ENCODE peak calls at places on chromosome 15, in ten cellular contexts. One of them, this sample, is unnamed.

GRCh38 chr15:89299896-89300295 is 34.7 kb downstream of the POLG start:
- DNase-seq in brain microvascular endothelial cell: peak; percentile 17
- DNase-seq in heart left ventricle: no peak
- DNase-seq in pancreas: no peak
- DNase-seq in A549: no peak
- DNase-seq in BJ: no peak
- DNase-seq in fibroblast of villous mesenchyme: peak; percentile 43
- DNase-seq in fibroblast of lung: peak; percentile 42
- DNase-seq in AG04450: peak; percentile 13
- DNase-seq in epithelial cell of esophagus: peak; percentile 49
- DNase-seq in this sample: peak; percentile 23

GRCh38 chr15:36831125-36831914 is 251.9 kb downstream of the CDIN1 start:
- DNase-seq in fibroblast of lung: peak; percentile 83
- DNase-seq in epithelial cell of esophagus: peak; percentile 72
- DNase-seq in pancreas: no peak
- DNase-seq in AG04450: peak; percentile 48
- DNase-seq in BJ: peak; percentile 62
- DNase-seq in brain microvascular endothelial cell: peak; percentile 88
- DNase-seq in fibroblast of villous mesenchyme: no peak
- DNase-seq in A549: no peak
- DNase-seq in heart left ventricle: no peak
- DNase-seq in this sample: peak; percentile 67

GRCh38 chr15:85770014-85770721 is 24.6 kb downstream of the KLHL25 start:
- DNase-seq in brain microvascular endothelial cell: peak; percentile 39
- DNase-seq in pancreas: no peak
- DNase-seq in fibroblast of lung: peak; percentile 45
- DNase-seq in A549: no peak
- DNase-seq in epithelial cell of esophagus: peak; percentile 55
- DNase-seq in heart left ventricle: no peak
- DNase-seq in BJ: no peak
- DNase-seq in AG04450: no peak
- DNase-seq in fibroblast of villous mesenchyme: no peak
- DNase-seq in this sample: no peak

GRCh38 chr15:70795311-70795665 is 31.9 kb upstream of the UACA start:
- DNase-seq in pancreas: no peak
- DNase-seq in BJ: peak; percentile 92
- DNase-seq in heart left ventricle: no peak
- DNase-seq in fibroblast of lung: peak; percentile 98
- DNase-seq in brain microvascular endothelial cell: peak; percentile 85
- DNase-seq in epithelial cell of esophagus: peak; percentile 81
- DNase-seq in fibroblast of villous mesenchyme: peak; percentile 96
- DNase-seq in AG04450: peak; percentile 87
- DNase-seq in A549: peak; percentile 96
- DNase-seq in this sample: peak; percentile 79

GRCh38 chr15:101105059-101105851 is 146.6 kb downstream of the CHSY1 start:
- DNase-seq in A549: no peak
- DNase-seq in fibroblast of lung: peak; percentile 49
- DNase-seq in brain microvascular endothelial cell: no peak
- DNase-seq in AG04450: no peak
- DNase-seq in heart left ventricle: no peak
- DNase-seq in BJ: no peak
- DNase-seq in pancreas: no peak
- DNase-seq in epithelial cell of esophagus: no peak
- DNase-seq in fibroblast of villous mesenchyme: peak; percentile 44
- DNase-seq in this sample: no peak

GRCh38 chr15:78306176-78306774 is 6.9 kb upstream of the SKIC8 start:
- DNase-seq in A549: no peak
- DNase-seq in brain microvascular endothelial cell: peak; percentile 75
- DNase-seq in fibroblast of lung: peak; percentile 81
- DNase-seq in BJ: no peak
- DNase-seq in AG04450: peak; percentile 27
- DNase-seq in epithelial cell of esophagus: no peak
- DNase-seq in fibroblast of villous mesenchyme: peak; percentile 20
- DNase-seq in pancreas: no peak
- DNase-seq in heart left ventricle: no peak
- DNase-seq in this sample: no peak

GRCh38 chr15:58724471-58724870 is 25.0 kb downstream of the ADAM10 start:
- DNase-seq in heart left ventricle: no peak
- DNase-seq in BJ: no peak
- DNase-seq in pancreas: no peak
- DNase-seq in fibroblast of villous mesenchyme: peak; percentile 50
- DNase-seq in epithelial cell of esophagus: no peak
- DNase-seq in brain microvascular endothelial cell: peak; percentile 37
- DNase-seq in AG04450: no peak
- DNase-seq in A549: no peak
- DNase-seq in fibroblast of lung: peak; percentile 68
- DNase-seq in this sample: no peak

GRCh38 chr15:45377630-45378148 is 655 bp downstream of the GATM start:
- DNase-seq in AG04450: no peak
- DNase-seq in BJ: no peak
- DNase-seq in brain microvascular endothelial cell: no peak
- DNase-seq in fibroblast of lung: no peak
- DNase-seq in fibroblast of villous mesenchyme: no peak
- DNase-seq in pancreas: peak; percentile 55
- DNase-seq in epithelial cell of esophagus: no peak
- DNase-seq in A549: no peak
- DNase-seq in heart left ventricle: peak; percentile 69
- DNase-seq in this sample: no peak

GRCh38 chr15:64825431-64826294 is at the start of gene PIF1:
- DNase-seq in BJ: peak; percentile 93
- DNase-seq in fibroblast of villous mesenchyme: peak; percentile 99
- DNase-seq in brain microvascular endothelial cell: peak; percentile 99
- DNase-seq in A549: peak; percentile 98
- DNase-seq in heart left ventricle: peak; percentile 93
- DNase-seq in fibroblast of lung: peak; percentile 99
- DNase-seq in pancreas: peak; percentile 90
- DNase-seq in AG04450: peak; percentile 94
- DNase-seq in epithelial cell of esophagus: peak; percentile 99
- DNase-seq in this sample: peak; percentile 93

GRCh38 chr15:33005582-33005981 is 188.9 kb downstream of the FMN1 start:
- DNase-seq in BJ: no peak
- DNase-seq in brain microvascular endothelial cell: no peak
- DNase-seq in pancreas: no peak
- DNase-seq in A549: no peak
- DNase-seq in fibroblast of villous mesenchyme: no peak
- DNase-seq in AG04450: no peak
- DNase-seq in heart left ventricle: no peak
- DNase-seq in epithelial cell of esophagus: no peak
- DNase-seq in fibroblast of lung: no peak
- DNase-seq in this sample: no peak

GRCh38 chr15:69661871-69662667 is 209.5 kb downstream of the RPLP1 start:
- DNase-seq in AG04450: no peak
- DNase-seq in heart left ventricle: no peak
- DNase-seq in fibroblast of villous mesenchyme: no peak
- DNase-seq in pancreas: no peak
- DNase-seq in A549: no peak
- DNase-seq in fibroblast of lung: no peak
- DNase-seq in brain microvascular endothelial cell: no peak
- DNase-seq in BJ: no peak
- DNase-seq in epithelial cell of esophagus: no peak
- DNase-seq in this sample: no peak

GRCh38 chr15:47963265-47963664 is 157.5 kb upstream of the SLC24A5 start:
- DNase-seq in pancreas: peak; percentile 50
- DNase-seq in BJ: no peak
- DNase-seq in fibroblast of lung: no peak
- DNase-seq in brain microvascular endothelial cell: no peak
- DNase-seq in epithelial cell of esophagus: no peak
- DNase-seq in fibroblast of villous mesenchyme: no peak
- DNase-seq in AG04450: no peak
- DNase-seq in A549: no peak
- DNase-seq in heart left ventricle: no peak
- DNase-seq in this sample: no peak

GRCh38 chr15:40309344-40309862 is 1.7 kb upstream of the PLCB2 start:
- DNase-seq in epithelial cell of esophagus: no peak
- DNase-seq in A549: no peak
- DNase-seq in heart left ventricle: no peak
- DNase-seq in AG04450: no peak
- DNase-seq in brain microvascular endothelial cell: no peak
- DNase-seq in BJ: no peak
- DNase-seq in pancreas: no peak
- DNase-seq in fibroblast of lung: no peak
- DNase-seq in fibroblast of villous mesenchyme: no peak
- DNase-seq in this sample: no peak

GRCh38 chr15:40306908-40307307 is 827 bp downstream of the PLCB2 start:
- DNase-seq in BJ: no peak
- DNase-seq in fibroblast of villous mesenchyme: no peak
- DNase-seq in AG04450: no peak
- DNase-seq in epithelial cell of esophagus: no peak
- DNase-seq in brain microvascular endothelial cell: no peak
- DNase-seq in fibroblast of lung: no peak
- DNase-seq in heart left ventricle: no peak
- DNase-seq in A549: no peak
- DNase-seq in pancreas: no peak
- DNase-seq in this sample: no peak

GRCh38 chr15:40308844-40309189 is 1.1 kb upstream of the PLCB2 start:
- DNase-seq in brain microvascular endothelial cell: no peak
- DNase-seq in fibroblast of lung: no peak
- DNase-seq in AG04450: no peak
- DNase-seq in A549: no peak
- DNase-seq in fibroblast of villous mesenchyme: peak; percentile 51
- DNase-seq in BJ: no peak
- DNase-seq in epithelial cell of esophagus: no peak
- DNase-seq in heart left ventricle: no peak
- DNase-seq in pancreas: no peak
- DNase-seq in this sample: no peak

GRCh38 chr15:40306371-40306770 is 1.4 kb downstream of the PLCB2 start:
- DNase-seq in A549: no peak
- DNase-seq in BJ: no peak
- DNase-seq in epithelial cell of esophagus: no peak
- DNase-seq in fibroblast of lung: no peak
- DNase-seq in fibroblast of villous mesenchyme: no peak
- DNase-seq in brain microvascular endothelial cell: no peak
- DNase-seq in heart left ventricle: no peak
- DNase-seq in AG04450: no peak
- DNase-seq in pancreas: no peak
- DNase-seq in this sample: no peak

GRCh38 chr15:40307421-40308165 is at the start of gene PLCB2:
- DNase-seq in pancreas: no peak
- DNase-seq in AG04450: no peak
- DNase-seq in brain microvascular endothelial cell: no peak
- DNase-seq in BJ: no peak
- DNase-seq in heart left ventricle: peak; percentile 68
- DNase-seq in fibroblast of villous mesenchyme: peak; percentile 69
- DNase-seq in fibroblast of lung: no peak
- DNase-seq in epithelial cell of esophagus: no peak
- DNase-seq in A549: peak; percentile 23
- DNase-seq in this sample: no peak
- TF ChIP-seq CTCF in pancreas: no peak
- TF ChIP-seq CTCF in AG04450: peak; percentile 44
- TF ChIP-seq CTCF in brain microvascular endothelial cell: peak; percentile 57
- TF ChIP-seq CTCF in BJ: peak; percentile 27
- TF ChIP-seq CTCF in heart left ventricle: no peak
- TF ChIP-seq CTCF in fibroblast of villous mesenchyme: peak; percentile 38
- TF ChIP-seq CTCF in fibroblast of lung: no peak
- TF ChIP-seq CTCF in epithelial cell of esophagus: peak; percentile 22
- TF ChIP-seq CTCF in A549: no peak
- TF ChIP-seq CTCF in this sample: peak; percentile 52

GRCh38 chr15:52527196-52527897 is 1.3 kb downstream of the MYO5A start:
- DNase-seq in BJ: no peak
- DNase-seq in A549: no peak
- DNase-seq in pancreas: no peak
- DNase-seq in fibroblast of lung: no peak
- DNase-seq in AG04450: no peak
- DNase-seq in fibroblast of villous mesenchyme: no peak
- DNase-seq in epithelial cell of esophagus: no peak
- DNase-seq in brain microvascular endothelial cell: no peak
- DNase-seq in heart left ventricle: no peak
- DNase-seq in this sample: no peak
- H3K4me3 ChIP-seq in BJ: peak overlapping the region; percentile 75
- H3K4me3 ChIP-seq in A549: peak overlapping the region; percentile 92
- H3K4me3 ChIP-seq in pancreas: peak overlapping the region; percentile 79
- H3K4me3 ChIP-seq in fibroblast of lung: peak overlapping the region; percentile 80
- H3K4me3 ChIP-seq in AG04450: peak overlapping the region; percentile 77
- H3K4me3 ChIP-seq in fibroblast of villous mesenchyme: peak overlapping the region; percentile 78
- H3K4me3 ChIP-seq in epithelial cell of esophagus: peak overlapping the region; percentile 73
- H3K4me3 ChIP-seq in brain microvascular endothelial cell: peak overlapping the region; percentile 77
- H3K4me3 ChIP-seq in heart left ventricle: peak overlapping the region; percentile 74
- H3K4me3 ChIP-seq in this sample: peak overlapping the region; percentile 74

GRCh38 chr15:81809543-81809942 is 236.3 kb downstream of the MEX3B start:
- DNase-seq in fibroblast of villous mesenchyme: no peak
- DNase-seq in AG04450: no peak
- DNase-seq in pancreas: peak; percentile 3
- DNase-seq in A549: peak; percentile 32
- DNase-seq in fibroblast of lung: no peak
- DNase-seq in heart left ventricle: peak; percentile 34
- DNase-seq in epithelial cell of esophagus: no peak
- DNase-seq in brain microvascular endothelial cell: peak; percentile 2
- DNase-seq in BJ: no peak
- DNase-seq in this sample: no peak
- TF ChIP-seq CTCF in fibroblast of villous mesenchyme: no peak
- TF ChIP-seq CTCF in AG04450: no peak
- TF ChIP-seq CTCF in pancreas: no peak
- TF ChIP-seq CTCF in A549: no peak
- TF ChIP-seq CTCF in fibroblast of lung: no peak
- TF ChIP-seq CTCF in heart left ventricle: peak; percentile 12
- TF ChIP-seq CTCF in epithelial cell of esophagus: no peak
- TF ChIP-seq CTCF in brain microvascular endothelial cell: peak; percentile 27
- TF ChIP-seq CTCF in BJ: no peak
- TF ChIP-seq CTCF in this sample: peak; percentile 16

GRCh38 chr15:31341036-31341435 is 14.4 kb downstream of the KLF13 start:
- DNase-seq in brain microvascular endothelial cell: no peak
- DNase-seq in AG04450: no peak
- DNase-seq in epithelial cell of esophagus: no peak
- DNase-seq in BJ: no peak
- DNase-seq in pancreas: no peak
- DNase-seq in fibroblast of villous mesenchyme: no peak
- DNase-seq in heart left ventricle: no peak
- DNase-seq in A549: no peak
- DNase-seq in fibroblast of lung: no peak
- DNase-seq in this sample: no peak
- H3K4me3 ChIP-seq in brain microvascular endothelial cell: no peak overlapping the region
- H3K4me3 ChIP-seq in AG04450: no peak overlapping the region
- H3K4me3 ChIP-seq in epithelial cell of esophagus: no peak overlapping the region
- H3K4me3 ChIP-seq in BJ: no peak overlapping the region
- H3K4me3 ChIP-seq in pancreas: no peak overlapping the region
- H3K4me3 ChIP-seq in fibroblast of villous mesenchyme: no peak overlapping the region
- H3K4me3 ChIP-seq in heart left ventricle: no peak overlapping the region
- H3K4me3 ChIP-seq in A549: no peak overlapping the region
- H3K4me3 ChIP-seq in fibroblast of lung: no peak overlapping the region
- H3K4me3 ChIP-seq in this sample: no peak overlapping the region

DNA sequence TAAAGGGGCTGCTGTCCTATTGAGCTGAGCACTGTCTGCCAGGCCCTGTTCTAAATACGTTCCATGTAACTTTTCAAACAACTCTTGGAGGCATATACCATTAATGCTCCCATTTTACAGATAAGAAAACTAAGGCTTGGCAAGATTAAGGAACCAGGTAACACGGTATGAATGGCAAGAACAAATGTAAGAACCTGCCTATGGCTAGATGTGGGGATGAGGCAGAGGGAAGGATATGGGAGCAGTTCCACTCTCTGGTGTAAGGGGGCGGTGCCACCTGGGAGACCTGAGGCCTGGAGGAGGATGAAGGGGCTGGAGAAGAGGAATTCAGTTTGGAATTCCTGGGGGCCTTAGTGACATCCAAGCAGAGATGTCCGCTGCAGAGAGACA is 3.8 kb upstream of the LMAN1L start:
- DNase-seq in brain microvascular endothelial cell: no peak
- DNase-seq in fibroblast of lung: no peak
- DNase-seq in heart left ventricle: no peak
- DNase-seq in pancreas: no peak
- DNase-seq in A549: no peak
- DNase-seq in AG04450: no peak
- DNase-seq in BJ: no peak
- DNase-seq in fibroblast of villous mesenchyme: no peak
- DNase-seq in epithelial cell of esophagus: no peak
- DNase-seq in this sample: no peak
- TF ChIP-seq CTCF in brain microvascular endothelial cell: peak; percentile 21
- TF ChIP-seq CTCF in fibroblast of lung: no peak
- TF ChIP-seq CTCF in heart left ventricle: no peak
- TF ChIP-seq CTCF in pancreas: no peak
- TF ChIP-seq CTCF in A549: no peak
- TF ChIP-seq CTCF in AG04450: no peak
- TF ChIP-seq CTCF in BJ: no peak
- TF ChIP-seq CTCF in fibroblast of villous mesenchyme: no peak
- TF ChIP-seq CTCF in epithelial cell of esophagus: no peak
- TF ChIP-seq CTCF in this sample: no peak